ENCODE peak calls at places on chromosomes 12 and 14, in four cellular contexts. S, M, X and T are unnamed samples.

GRCh38 chr12:49705479-49706267 is 1.5 kb downstream of the FMNL3 start:
- DNase-seq in S (peak; percentile 7), X (peak; percentile 55), M (peak; percentile 64), T (peak; percentile 51)

GRCh38 chr12:16012086-16012485 is 101.0 kb downstream of the DERA start:
- DNase-seq in M (peak; percentile 78), X (no peak), S (no peak), T (peak; percentile 85)

GRCh38 chr14:51552768-51553426 is 98.8 kb upstream of the FRMD6 start:
- DNase-seq in M (no peak), X (no peak), S (no peak), T (no peak)

GRCh38 chr12:132711169-132711843 is 664 bp downstream of the PGAM5 start:
- DNase-seq in M (peak; percentile 33), X (no peak), S (no peak), T (no peak)

GRCh38 chr12:51706206-51706605 is 115.2 kb downstream of the SCN8A start:
- DNase-seq in X (no peak), S (no peak), M (no peak), T (no peak)

GRCh38 chr14:98957211-98958047 is 314.6 kb downstream of the BCL11B start:
- DNase-seq in M (peak; percentile 3), S (no peak), X (peak; percentile 56), T (peak; percentile 63)

GRCh38 chr14:68951051-68951797 is 27.9 kb downstream of the ACTN1 start:
- DNase-seq in M (peak; percentile 88), X (peak; percentile 75), S (peak; percentile 77), T (peak; percentile 70)

GRCh38 chr12:91274886-91275285 is 92.3 kb upstream of the DCN start:
- DNase-seq in M (peak; percentile 81), S (no peak), X (no peak), T (peak; percentile 86)

GRCh38 chr12:120642086-120642485 is 1.7 kb downstream of the CABP1 start:
- DNase-seq in S (no peak), X (no peak), M (no peak), T (no peak)

GRCh38 chr14:104080557-104081492 is 4.7 kb upstream of the ASPG start:
- DNase-seq in X (no peak), M (no peak), S (no peak), T (no peak)

GRCh38 chr12:30945443-30946164 is 19.1 kb downstream of the TSPAN11 start:
- DNase-seq in S (no peak), M (no peak), X (no peak), T (no peak)